ENCODE peak calls at places on chromosomes 4 and X, in seven cellular contexts. B is CD4-positive, alpha-beta T cell; L is astrocyte of the spinal cord; C is RWPE1; S is choroid plexus epithelial cell; Y is GM23338; N is mesothelial cell of epicardium. G is an unnamed sample.

GRCh38 chr4:102469806-102470205 is 31.4 kb upstream of the NFKB1 start:
- DNase-seq in B (no peak), L (no peak), C (no peak), S (no peak), Y (no peak), N (no peak), G (no peak)

GRCh38 chrX:77668391-77669237 is 117.4 kb downstream of the ATRX start:
- DNase-seq in B (no peak), L (peak; percentile 47), C (peak; percentile 2), S (peak; percentile 53), Y (no peak), N (no peak), G (peak; percentile 57)

GRCh38 chr4:98540803-98541202 is 117.6 kb downstream of the TSPAN5 start:
- DNase-seq in B (no peak), L (no peak), C (no peak), S (no peak), Y (no peak), N (no peak), G (no peak)

GRCh38 chr4:158884280-158884679 is 115.5 kb downstream of the FNIP2 start:
- DNase-seq in B (no peak), L (peak; percentile 12), C (no peak), S (peak; percentile 49), Y (no peak), N (no peak), G (peak; percentile 19)

GRCh38 chr4:10655968-10656367 is 28.6 kb downstream of the CLNK start:
- DNase-seq in B (no peak), L (peak; percentile 83), C (peak; percentile 20), S (peak; percentile 74), Y (no peak), N (no peak), G (peak; percentile 38)

GRCh38 chr4:16545656-16546055 is 319.4 kb upstream of the TAPT1 start:
- DNase-seq in B (no peak), L (no peak), C (no peak), S (no peak), Y (no peak), N (no peak), G (no peak)

GRCh38 chr4:152678841-152679240 is 956 bp downstream of the TMEM154 start:
- DNase-seq in B (no peak), L (no peak), C (no peak), S (no peak), Y (no peak), N (no peak), G (peak; percentile 27)

GRCh38 chr4:2832309-2832980 is 11.2 kb upstream of the ADD1 start:
- DNase-seq in B (no peak), L (no peak), C (no peak), S (no peak), Y (no peak), N (no peak), G (no peak)

GRCh38 chrX:92270936-92271655 is 491.9 kb downstream of the PCDH11X start:
- DNase-seq in B (no peak), L (no peak), C (no peak), S (no peak), Y (peak; percentile 68), N (no peak), G (no peak)

GRCh38 chr4:7366958-7367353 is 67.8 kb downstream of the PSAPL1 start:
- DNase-seq in B (no peak), L (no peak), C (no peak), S (no peak), Y (no peak), N (no peak), G (no peak)

GRCh38 chr4:120769227-120769626 is 153.3 kb downstream of the PRDM5 start:
- DNase-seq in B (no peak), L (peak; percentile 82), C (peak; percentile 12), S (peak; percentile 97), Y (no peak), N (no peak), G (peak; percentile 52)

GRCh38 chr4:39700500-39700899 is 2.6 kb downstream of the UBE2K start:
- DNase-seq in B (no peak), L (no peak), C (no peak), S (no peak), Y (no peak), N (no peak), G (no peak)

GRCh38 chrX:9282325-9282724 is 182.5 kb upstream of the TBL1X start:
- DNase-seq in B (no peak), L (no peak), C (no peak), S (no peak), Y (no peak), N (no peak), G (no peak)

GRCh38 chrX:19688426-19688825 is 173.1 kb upstream of the MAP3K15 start:
- DNase-seq in B (no peak), L (no peak), C (no peak), S (no peak), Y (no peak), N (no peak), G (no peak)

GRCh38 chr4:147674496-147674895 is 9.5 kb downstream of the PRMT9 start:
- DNase-seq in B (no peak), L (no peak), C (no peak), S (peak; percentile 22), Y (no peak), N (no peak), G (no peak)

GRCh38 chr4:158996669-158997074 is 106.2 kb upstream of the RAPGEF2 start:
- DNase-seq in B (no peak), L (peak; percentile 98), C (peak; percentile 86), S (peak; percentile 89), Y (no peak), N (no peak), G (peak; percentile 97)

GRCh38 chr4:158015241-158015640 is 157.6 kb downstream of the GASK1B start:
- DNase-seq in B (no peak), L (peak; percentile 69), C (peak; percentile 14), S (peak; percentile 59), Y (no peak), N (no peak), G (no peak)

GRCh38 chr4:65600656-65601055 is 69.6 kb downstream of the EPHA5 start:
- DNase-seq in B (no peak), L (peak; percentile 42), C (no peak), S (no peak), Y (no peak), N (no peak), G (no peak)

GRCh38 chrX:38804481-38805293 is 3.4 kb downstream of the MID1IP1 start:
- DNase-seq in B (peak; percentile 3), L (no peak), C (no peak), S (peak; percentile 17), Y (peak; percentile 7), N (no peak), G (peak; percentile 43)

GRCh38 chr4:125664091-125664767 is 349.5 kb downstream of the FAT4 start:
- DNase-seq in B (no peak), L (peak; percentile 32), C (no peak), S (peak; percentile 70), Y (no peak), N (no peak), G (no peak)

GRCh38 chr4:4613641-4614286 is 71.9 kb upstream of the STX18 start:
- DNase-seq in B (no peak), L (no peak), C (no peak), S (no peak), Y (no peak), N (no peak), G (no peak)

GRCh38 chr4:87853108-87853507 is 20.3 kb downstream of the MEPE start:
- DNase-seq in B (no peak), L (peak; percentile 75), C (peak; percentile 36), S (peak; percentile 79), Y (peak; percentile 79), N (no peak), G (peak; percentile 61)

DNA sequence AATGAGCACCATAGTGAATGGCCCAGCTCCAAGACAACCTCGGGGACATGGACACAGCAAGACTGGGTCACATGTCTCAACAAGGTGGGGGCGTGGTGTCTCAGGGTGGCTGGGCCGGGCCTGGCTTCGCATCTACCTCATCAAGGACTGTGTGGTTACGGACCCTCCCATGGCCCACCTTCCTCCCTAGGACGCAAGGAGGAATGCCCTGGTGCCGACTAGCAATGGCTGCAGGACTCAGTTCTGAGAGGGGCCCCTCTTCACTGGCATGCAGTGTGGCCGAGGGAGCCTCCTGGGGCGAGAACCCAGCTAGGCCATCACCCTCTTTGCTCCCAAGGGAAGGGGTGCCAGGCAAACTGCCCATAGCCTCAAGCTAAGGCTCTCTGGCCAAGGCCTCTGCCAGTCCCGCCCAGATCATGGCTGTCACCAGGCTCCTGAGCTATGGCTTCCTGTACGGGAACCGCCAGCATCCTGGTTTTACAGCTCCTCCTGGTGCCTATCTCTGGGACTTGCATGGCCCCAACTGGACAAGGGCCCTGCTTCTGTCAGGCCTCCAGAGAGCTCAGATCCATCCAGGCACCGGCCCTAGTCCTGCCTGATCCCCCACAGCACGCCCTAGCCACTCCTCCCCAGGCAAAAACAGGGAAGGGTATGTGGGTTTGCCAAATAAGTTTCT is 218.0 kb upstream of the AGTR2 start:
- DNase-seq in B (no peak), L (no peak), C (no peak), S (no peak), Y (peak; percentile 28), N (no peak), G (no peak)
- TF ChIP-seq CTCF in B (no peak), L (no peak), C (no peak), S (no peak), Y (peak; percentile 33), N (no peak), G (no peak)

GRCh38 chr4:183860110-183860509 is 45.0 kb upstream of the STOX2 start:
- DNase-seq in B (no peak), L (no peak), C (no peak), S (no peak), Y (no peak), N (no peak), G (no peak)
- TF ChIP-seq CTCF in B (no peak), L (no peak), C (no peak), S (no peak), Y (no peak), N (no peak), G (no peak)

GRCh38 chrX:97016106-97016505 is 132.4 kb downstream of the RPA4 start:
- DNase-seq in B (no peak), L (no peak), C (no peak), S (peak; percentile 13), Y (no peak), N (no peak), G (no peak)
- TF ChIP-seq CTCF in B (no peak), L (no peak), C (no peak), S (no peak), Y (peak; percentile 40), N (no peak), G (no peak)

DNA sequence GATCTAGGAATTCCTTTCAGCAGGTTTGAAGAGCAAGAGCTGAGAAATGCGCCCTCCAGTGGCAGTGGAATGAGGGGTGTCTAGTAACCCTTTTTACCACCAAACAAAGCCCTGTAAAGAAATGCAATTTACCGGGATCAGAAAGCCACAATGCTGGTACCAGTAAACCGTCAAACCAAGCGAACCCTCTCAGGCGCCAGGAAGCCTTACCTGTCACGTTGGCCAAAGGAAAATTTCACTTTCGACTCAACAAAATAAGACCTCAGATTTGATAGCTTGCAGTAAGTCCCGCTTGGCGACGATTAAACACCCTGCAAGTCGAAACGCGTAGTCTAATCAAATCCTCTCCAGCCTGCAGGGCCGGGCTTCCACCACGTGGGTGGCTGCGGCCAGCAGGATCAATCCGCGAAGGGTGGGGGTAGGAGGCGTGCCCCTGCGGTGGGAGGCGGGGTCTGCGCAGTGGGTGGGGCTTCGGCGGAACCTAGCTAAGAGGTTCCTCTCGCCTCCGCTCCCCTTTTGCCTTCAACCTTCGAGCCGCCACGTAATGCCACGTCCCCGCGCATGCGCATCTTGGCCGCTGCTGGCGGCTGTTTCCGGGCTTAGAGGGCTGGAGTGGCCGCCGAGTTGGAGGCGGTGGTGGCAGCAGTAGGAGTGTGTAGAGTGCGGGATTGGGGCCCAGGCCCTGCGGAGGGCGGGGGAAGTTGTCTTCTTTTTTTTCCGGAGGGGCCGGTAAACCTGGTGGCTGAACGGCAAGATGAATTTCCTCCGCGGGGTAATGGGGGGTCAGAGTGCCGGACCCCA is at the start of gene USO1:
- DNase-seq in B (peak; percentile 99), L (peak; percentile 99), C (peak; percentile 95), S (peak; percentile 100), Y (peak; percentile 99), N (peak; percentile 97), G (peak; percentile 98)
- TF ChIP-seq CTCF in B (peak; percentile 78), L (peak; percentile 83), C (peak; percentile 87), S (peak; percentile 88), Y (peak; percentile 88), N (peak; percentile 57), G (peak; percentile 59)

G was measured in MCF 10A.